ENCODE peak calls at places on chromosomes 3 and 15, in ten cellular contexts. G is astrocyte; E is hepatic stellate cell; F is mucosa of descending colon; H is activated T-helper 1 cell treated with Interleukin-2 at 50 U/mL for 16 hours; Y is AG20443; I is hippocampal formation; S is stimulated activated CD8-positive, alpha-beta memory T cell treated with anti-CD3 and anti-CD28 coated beads, Interleukin-7, amount 100 ng/mL, for 24 hours; O is activated T-cell treated with anti-CD3 and anti-CD28 coated beads, Interleukin-2, amount 50 U/mL, for 48 hours; Z is nephron progenitor cell. M is an unnamed sample.

GRCh38 chr3:174873832-174874231 is 14.7 kb downstream of the NAALADL2 start:
- DNase-seq in Z (no peak), Y (no peak), O (no peak), G (no peak), S (no peak), F (no peak), H (no peak), I (no peak), E (no peak), M (no peak)

GRCh38 chr3:184710870-184711365 is 946 bp downstream of the MAGEF1 start:
- DNase-seq in I (no peak), H (no peak), F (peak), Z (no peak), O (peak), G (peak), S (no peak), E (no peak), Y (peak), M (peak)

GRCh38 chr3:58021072-58021959 is 13.1 kb downstream of the FLNB start:
- DNase-seq in Y (no peak), S (no peak), I (no peak), O (no peak), Z (no peak), H (no peak), F (no peak), G (no peak), E (no peak), M (no peak)

GRCh38 chr3:188680189-188680588 is 491.6 kb upstream of the TPRG1 start:
- DNase-seq in S (no peak), G (peak), Z (no peak), I (no peak), Y (peak), E (no peak), H (no peak), F (no peak), O (no peak), M (peak)

GRCh38 chr3:123329636-123330340 is 119.1 kb downstream of the ADCY5 start:
- DNase-seq in F (no peak), Y (no peak), S (no peak), Z (no peak), G (no peak), E (no peak), I (peak), H (no peak), O (no peak), M (no peak)

GRCh38 chr3:43296565-43296964 is 10.2 kb downstream of the SNRK start:
- DNase-seq in E (no peak), O (no peak), I (no peak), Y (peak), F (no peak), Z (no peak), S (no peak), G (no peak), H (peak), M (peak)

GRCh38 chr3:78846688-78847087 is 921.1 kb downstream of the ROBO1 start:
- DNase-seq in O (no peak), S (no peak), F (no peak), G (peak), Y (peak), H (no peak), Z (no peak), I (no peak), E (no peak), M (peak)

GRCh38 chr3:50274371-50275104 is 4.3 kb upstream of the LSMEM2 start:
- DNase-seq in S (peak), H (peak), I (peak), G (no peak), F (peak), Y (peak), Z (peak), O (peak), E (peak), M (peak)

GRCh38 chr15:32729700-32730099 is 11.9 kb downstream of the GREM1 start:
- DNase-seq in Z (no peak), F (no peak), H (no peak), E (no peak), Y (no peak), O (no peak), I (no peak), G (no peak), S (no peak), M (no peak)

GRCh38 chr3:149738891-149739290 is 13.4 kb downstream of the COMMD2 start:
- DNase-seq in O (no peak), E (no peak), H (no peak), G (no peak), I (no peak), S (no peak), Y (no peak), Z (no peak), F (no peak), M (no peak)

GRCh38 chr15:99435138-99435695 is 130.6 kb upstream of the MEF2A start:
- DNase-seq in Y (no peak), E (no peak), O (peak), G (no peak), I (no peak), H (no peak), S (no peak), F (peak), Z (no peak), M (no peak)

GRCh38 chr15:74275957-74276356 is 39.8 kb downstream of the CCDC33 start:
- DNase-seq in Y (no peak), E (no peak), F (peak), G (no peak), H (no peak), O (no peak), I (no peak), S (no peak), Z (no peak), M (no peak)

GRCh38 chr3:56667973-56668579 is 15.0 kb downstream of the TASOR start:
- DNase-seq in H (no peak), F (no peak), E (no peak), I (no peak), G (no peak), Y (peak), S (no peak), Z (no peak), O (no peak), M (no peak)